ENCODE peak calls at places on chromosomes 16 and 17, in eight cellular contexts. Q, C, D, H, O, W, K and B are unnamed samples.

GRCh38 chr16:27317320-27317719 is 3.5 kb downstream of the IL4R start:
- DNase-seq in O (no peak), C (no peak), Q (peak), W (no peak), H (no peak), K (no peak), D (no peak), B (no peak)

GRCh38 chr17:17675925-17676534 is 5.2 kb upstream of the RAI1 start:
- DNase-seq in O (no peak), D (no peak), H (no peak), C (no peak), K (no peak), W (no peak), Q (peak), B (no peak)

GRCh38 chr16:66508914-66509496 is 40.9 kb downstream of the TK2 start:
- DNase-seq in H (no peak), D (no peak), Q (no peak), O (no peak), C (no peak), W (no peak), K (no peak), B (no peak)

GRCh38 chr17:17742133-17742621 is 60.9 kb downstream of the RAI1 start:
- DNase-seq in C (no peak), D (no peak), H (no peak), O (no peak), W (no peak), K (no peak), Q (no peak), B (no peak)

GRCh38 chr16:84875846-84876245 is 56.1 kb downstream of the CRISPLD2 start:
- DNase-seq in D (no peak), W (no peak), H (no peak), O (no peak), Q (no peak), K (no peak), C (no peak), B (no peak)

GRCh38 chr17:12983986-12984932 is 33.6 kb downstream of the ELAC2 start:
- DNase-seq in O (no peak), W (peak), Q (no peak), C (no peak), H (no peak), D (no peak), K (peak), B (no peak)

GRCh38 chr17:83100853-83101391 is 21.5 kb downstream of the METRNL start:
- DNase-seq in W (no peak), C (no peak), Q (no peak), D (no peak), K (no peak), H (no peak), O (no peak), B (no peak)

GRCh38 chr16:4733747-4734062 is 366 bp downstream of the ANKS3 start:
- DNase-seq in C (no peak), D (no peak), Q (no peak), K (no peak), H (peak), O (no peak), W (no peak), B (no peak)

GRCh38 chr16:2952679-2953078 is 11.4 kb upstream of the KREMEN2 start:
- DNase-seq in H (no peak), O (no peak), D (no peak), W (no peak), Q (no peak), C (no peak), K (no peak), B (no peak)

GRCh38 chr17:47275245-47275984 is 21.8 kb downstream of the ITGB3 start:
- DNase-seq in O (no peak), D (no peak), H (no peak), C (no peak), W (no peak), K (no peak), Q (no peak), B (no peak)

GRCh38 chr16:48321307-48322036 is 63.7 kb downstream of the SIAH1 start:
- DNase-seq in K (no peak), H (no peak), C (no peak), O (no peak), W (no peak), Q (no peak), D (no peak), B (no peak)